ENCODE peak calls at places on chromosomes 6 and 20, in six cellular contexts. One of them, this sample, is unnamed.

GRCh38 chr6:154404791-154405400 is 48.3 kb upstream of the IPCEF1 start:
- DNase-seq in MV-4-11: no peak
- DNase-seq in activated CD8-positive, alpha-beta T cell treated with anti-CD3 and anti-CD28 coated beads, Interleukin-2, amount 10 ng/mL, durations not matched to agents 7 days and 5 days: no peak
- DNase-seq in AML-193: no peak
- DNase-seq in Right ventricle myocardium superior: no peak
- DNase-seq in AG09319: no peak
- DNase-seq in this sample: no peak

GRCh38 chr20:8078528-8078914 is 53.5 kb upstream of the PLCB1 start:
- DNase-seq in AG09319: no peak
- DNase-seq in Right ventricle myocardium superior: no peak
- DNase-seq in MV-4-11: no peak
- DNase-seq in AML-193: no peak
- DNase-seq in activated CD8-positive, alpha-beta T cell treated with anti-CD3 and anti-CD28 coated beads, Interleukin-2, amount 10 ng/mL, durations not matched to agents 7 days and 5 days: no peak
- DNase-seq in this sample: no peak

GRCh38 chr6:74946961-74947360 is 258.9 kb downstream of the COL12A1 start:
- DNase-seq in AG09319: no peak
- DNase-seq in MV-4-11: no peak
- DNase-seq in AML-193: no peak
- DNase-seq in Right ventricle myocardium superior: no peak
- DNase-seq in activated CD8-positive, alpha-beta T cell treated with anti-CD3 and anti-CD28 coated beads, Interleukin-2, amount 10 ng/mL, durations not matched to agents 7 days and 5 days: no peak
- DNase-seq in this sample: no peak

GRCh38 chr6:22921831-22922230 is 352.5 kb downstream of the HDGFL1 start:
- DNase-seq in AML-193: no peak
- DNase-seq in MV-4-11: no peak
- DNase-seq in Right ventricle myocardium superior: no peak
- DNase-seq in AG09319: no peak
- DNase-seq in activated CD8-positive, alpha-beta T cell treated with anti-CD3 and anti-CD28 coated beads, Interleukin-2, amount 10 ng/mL, durations not matched to agents 7 days and 5 days: no peak
- DNase-seq in this sample: no peak

GRCh38 chr6:33987531-33988021 is 158.3 kb downstream of the GRM4 start:
- DNase-seq in AG09319: no peak
- DNase-seq in MV-4-11: no peak
- DNase-seq in AML-193: no peak
- DNase-seq in Right ventricle myocardium superior: no peak
- DNase-seq in activated CD8-positive, alpha-beta T cell treated with anti-CD3 and anti-CD28 coated beads, Interleukin-2, amount 10 ng/mL, durations not matched to agents 7 days and 5 days: no peak
- DNase-seq in this sample: peak

GRCh38 chr6:103167345-103167744 is 1692.4 kb downstream of the HACE1 start:
- DNase-seq in AML-193: no peak
- DNase-seq in Right ventricle myocardium superior: no peak
- DNase-seq in AG09319: no peak
- DNase-seq in activated CD8-positive, alpha-beta T cell treated with anti-CD3 and anti-CD28 coated beads, Interleukin-2, amount 10 ng/mL, durations not matched to agents 7 days and 5 days: no peak
- DNase-seq in MV-4-11: no peak
- DNase-seq in this sample: no peak

GRCh38 chr6:169177516-169178196 is 76.0 kb downstream of the THBS2 start:
- DNase-seq in activated CD8-positive, alpha-beta T cell treated with anti-CD3 and anti-CD28 coated beads, Interleukin-2, amount 10 ng/mL, durations not matched to agents 7 days and 5 days: no peak
- DNase-seq in AG09319: no peak
- DNase-seq in MV-4-11: no peak
- DNase-seq in Right ventricle myocardium superior: no peak
- DNase-seq in AML-193: no peak
- DNase-seq in this sample: no peak

GRCh38 chr6:165849539-165850430 is 186.7 kb upstream of the PDE10A start:
- DNase-seq in AG09319: no peak
- DNase-seq in AML-193: no peak
- DNase-seq in Right ventricle myocardium superior: peak
- DNase-seq in activated CD8-positive, alpha-beta T cell treated with anti-CD3 and anti-CD28 coated beads, Interleukin-2, amount 10 ng/mL, durations not matched to agents 7 days and 5 days: no peak
- DNase-seq in MV-4-11: no peak
- DNase-seq in this sample: no peak

GRCh38 chr6:42405025-42405424 is 46.7 kb downstream of the TRERF1 start:
- DNase-seq in MV-4-11: no peak
- DNase-seq in activated CD8-positive, alpha-beta T cell treated with anti-CD3 and anti-CD28 coated beads, Interleukin-2, amount 10 ng/mL, durations not matched to agents 7 days and 5 days: no peak
- DNase-seq in AML-193: no peak
- DNase-seq in Right ventricle myocardium superior: no peak
- DNase-seq in AG09319: no peak
- DNase-seq in this sample: no peak

GRCh38 chr6:191487-192312 is 100.6 kb upstream of the DUSP22 start:
- DNase-seq in activated CD8-positive, alpha-beta T cell treated with anti-CD3 and anti-CD28 coated beads, Interleukin-2, amount 10 ng/mL, durations not matched to agents 7 days and 5 days: no peak
- DNase-seq in AG09319: no peak
- DNase-seq in Right ventricle myocardium superior: no peak
- DNase-seq in AML-193: no peak
- DNase-seq in MV-4-11: no peak
- DNase-seq in this sample: no peak

GRCh38 chr6:16430661-16431089 is 192.3 kb downstream of the GMPR start:
- DNase-seq in activated CD8-positive, alpha-beta T cell treated with anti-CD3 and anti-CD28 coated beads, Interleukin-2, amount 10 ng/mL, durations not matched to agents 7 days and 5 days: no peak
- DNase-seq in AG09319: no peak
- DNase-seq in Right ventricle myocardium superior: no peak
- DNase-seq in AML-193: no peak
- DNase-seq in MV-4-11: no peak
- DNase-seq in this sample: no peak

GRCh38 chr6:112563368-112563767 is 216.2 kb downstream of the RFPL4B start:
- DNase-seq in AML-193: no peak
- DNase-seq in Right ventricle myocardium superior: no peak
- DNase-seq in activated CD8-positive, alpha-beta T cell treated with anti-CD3 and anti-CD28 coated beads, Interleukin-2, amount 10 ng/mL, durations not matched to agents 7 days and 5 days: no peak
- DNase-seq in MV-4-11: no peak
- DNase-seq in AG09319: no peak
- DNase-seq in this sample: no peak

GRCh38 chr6:168554898-168555617 is 114.1 kb downstream of the SMOC2 start:
- DNase-seq in AML-193: no peak
- DNase-seq in AG09319: no peak
- DNase-seq in activated CD8-positive, alpha-beta T cell treated with anti-CD3 and anti-CD28 coated beads, Interleukin-2, amount 10 ng/mL, durations not matched to agents 7 days and 5 days: no peak
- DNase-seq in MV-4-11: no peak
- DNase-seq in Right ventricle myocardium superior: no peak
- DNase-seq in this sample: no peak

GRCh38 chr6:5956939-5957338 is 49.8 kb downstream of the NRN1 start:
- DNase-seq in Right ventricle myocardium superior: no peak
- DNase-seq in AML-193: no peak
- DNase-seq in activated CD8-positive, alpha-beta T cell treated with anti-CD3 and anti-CD28 coated beads, Interleukin-2, amount 10 ng/mL, durations not matched to agents 7 days and 5 days: no peak
- DNase-seq in MV-4-11: no peak
- DNase-seq in AG09319: no peak
- DNase-seq in this sample: no peak

GRCh38 chr20:62133051-62133845 is 9.9 kb downstream of the PSMA7 start:
- DNase-seq in AG09319: no peak
- DNase-seq in AML-193: no peak
- DNase-seq in MV-4-11: peak
- DNase-seq in Right ventricle myocardium superior: peak
- DNase-seq in activated CD8-positive, alpha-beta T cell treated with anti-CD3 and anti-CD28 coated beads, Interleukin-2, amount 10 ng/mL, durations not matched to agents 7 days and 5 days: no peak
- DNase-seq in this sample: no peak

GRCh38 chr6:29661071-29661470 is 4.2 kb downstream of the MOG start:
- DNase-seq in Right ventricle myocardium superior: no peak
- DNase-seq in activated CD8-positive, alpha-beta T cell treated with anti-CD3 and anti-CD28 coated beads, Interleukin-2, amount 10 ng/mL, durations not matched to agents 7 days and 5 days: no peak
- DNase-seq in MV-4-11: no peak
- DNase-seq in AG09319: no peak
- DNase-seq in AML-193: no peak
- DNase-seq in this sample: no peak

GRCh38 chr20:8431538-8432434 is 299.7 kb downstream of the PLCB1 start:
- DNase-seq in MV-4-11: no peak
- DNase-seq in activated CD8-positive, alpha-beta T cell treated with anti-CD3 and anti-CD28 coated beads, Interleukin-2, amount 10 ng/mL, durations not matched to agents 7 days and 5 days: no peak
- DNase-seq in AG09319: no peak
- DNase-seq in AML-193: no peak
- DNase-seq in Right ventricle myocardium superior: peak
- DNase-seq in this sample: peak

GRCh38 chr20:61802721-61803311 is 262.9 kb downstream of the TAF4 start:
- DNase-seq in activated CD8-positive, alpha-beta T cell treated with anti-CD3 and anti-CD28 coated beads, Interleukin-2, amount 10 ng/mL, durations not matched to agents 7 days and 5 days: no peak
- DNase-seq in AG09319: no peak
- DNase-seq in AML-193: no peak
- DNase-seq in MV-4-11: no peak
- DNase-seq in Right ventricle myocardium superior: peak
- DNase-seq in this sample: no peak

GRCh38 chr6:22913612-22914011 is 344.2 kb downstream of the HDGFL1 start:
- DNase-seq in Right ventricle myocardium superior: no peak
- DNase-seq in activated CD8-positive, alpha-beta T cell treated with anti-CD3 and anti-CD28 coated beads, Interleukin-2, amount 10 ng/mL, durations not matched to agents 7 days and 5 days: no peak
- DNase-seq in AML-193: no peak
- DNase-seq in MV-4-11: no peak
- DNase-seq in AG09319: no peak
- DNase-seq in this sample: no peak

GRCh38 chr20:12394786-12395185 is 477.1 kb downstream of the BTBD3 start:
- DNase-seq in activated CD8-positive, alpha-beta T cell treated with anti-CD3 and anti-CD28 coated beads, Interleukin-2, amount 10 ng/mL, durations not matched to agents 7 days and 5 days: no peak
- DNase-seq in AML-193: no peak
- DNase-seq in MV-4-11: peak
- DNase-seq in Right ventricle myocardium superior: no peak
- DNase-seq in AG09319: no peak
- DNase-seq in this sample: peak

GRCh38 chr6:42507901-42508300 is 55.9 kb upstream of the UBR2 start:
- DNase-seq in AML-193: no peak
- DNase-seq in Right ventricle myocardium superior: no peak
- DNase-seq in activated CD8-positive, alpha-beta T cell treated with anti-CD3 and anti-CD28 coated beads, Interleukin-2, amount 10 ng/mL, durations not matched to agents 7 days and 5 days: no peak
- DNase-seq in MV-4-11: no peak
- DNase-seq in AG09319: no peak
- DNase-seq in this sample: no peak

GRCh38 chr6:16964553-16965499 is 137.0 kb upstream of the STMND1 start:
- DNase-seq in Right ventricle myocardium superior: peak
- DNase-seq in AG09319: peak
- DNase-seq in AML-193: peak
- DNase-seq in activated CD8-positive, alpha-beta T cell treated with anti-CD3 and anti-CD28 coated beads, Interleukin-2, amount 10 ng/mL, durations not matched to agents 7 days and 5 days: peak
- DNase-seq in MV-4-11: peak
- DNase-seq in this sample: peak

GRCh38 chr6:41901882-41902519 is 6.8 kb upstream of the USP49 start:
- DNase-seq in MV-4-11: peak
- DNase-seq in activated CD8-positive, alpha-beta T cell treated with anti-CD3 and anti-CD28 coated beads, Interleukin-2, amount 10 ng/mL, durations not matched to agents 7 days and 5 days: peak
- DNase-seq in AG09319: no peak
- DNase-seq in Right ventricle myocardium superior: no peak
- DNase-seq in AML-193: peak
- DNase-seq in this sample: peak

GRCh38 chr6:19180348-19181073 is 656.7 kb upstream of the ID4 start:
- DNase-seq in AG09319: no peak
- DNase-seq in AML-193: no peak
- DNase-seq in MV-4-11: no peak
- DNase-seq in Right ventricle myocardium superior: peak
- DNase-seq in activated CD8-positive, alpha-beta T cell treated with anti-CD3 and anti-CD28 coated beads, Interleukin-2, amount 10 ng/mL, durations not matched to agents 7 days and 5 days: no peak
- DNase-seq in this sample: peak

GRCh38 chr6:66558189-66558588 is 851.2 kb upstream of the EYS start:
- DNase-seq in Right ventricle myocardium superior: no peak
- DNase-seq in AML-193: peak
- DNase-seq in activated CD8-positive, alpha-beta T cell treated with anti-CD3 and anti-CD28 coated beads, Interleukin-2, amount 10 ng/mL, durations not matched to agents 7 days and 5 days: no peak
- DNase-seq in MV-4-11: peak
- DNase-seq in AG09319: no peak
- DNase-seq in this sample: no peak

GRCh38 chr20:31712564-31713311 is 9.9 kb downstream of the BCL2L1 start:
- DNase-seq in AG09319: no peak
- DNase-seq in Right ventricle myocardium superior: peak
- DNase-seq in AML-193: no peak
- DNase-seq in MV-4-11: no peak
- DNase-seq in activated CD8-positive, alpha-beta T cell treated with anti-CD3 and anti-CD28 coated beads, Interleukin-2, amount 10 ng/mL, durations not matched to agents 7 days and 5 days: no peak
- DNase-seq in this sample: peak

GRCh38 chr6:41757268-41757667 is 10.1 kb upstream of the PGC start:
- DNase-seq in activated CD8-positive, alpha-beta T cell treated with anti-CD3 and anti-CD28 coated beads, Interleukin-2, amount 10 ng/mL, durations not matched to agents 7 days and 5 days: no peak
- DNase-seq in MV-4-11: no peak
- DNase-seq in AG09319: no peak
- DNase-seq in AML-193: no peak
- DNase-seq in Right ventricle myocardium superior: no peak
- DNase-seq in this sample: no peak

GRCh38 chr20:64228086-64228485 is 27.5 kb upstream of the PCMTD2 start:
- DNase-seq in activated CD8-positive, alpha-beta T cell treated with anti-CD3 and anti-CD28 coated beads, Interleukin-2, amount 10 ng/mL, durations not matched to agents 7 days and 5 days: no peak
- DNase-seq in MV-4-11: no peak
- DNase-seq in AML-193: no peak
- DNase-seq in Right ventricle myocardium superior: peak
- DNase-seq in AG09319: no peak
- DNase-seq in this sample: no peak

GRCh38 chr6:157644043-157644810 is 178.8 kb upstream of the SNX9 start:
- DNase-seq in MV-4-11: peak
- DNase-seq in AML-193: peak
- DNase-seq in Right ventricle myocardium superior: no peak
- DNase-seq in AG09319: no peak
- DNase-seq in activated CD8-positive, alpha-beta T cell treated with anti-CD3 and anti-CD28 coated beads, Interleukin-2, amount 10 ng/mL, durations not matched to agents 7 days and 5 days: peak
- DNase-seq in this sample: no peak

GRCh38 chr20:48107560-48107959 is 322.3 kb upstream of the SULF2 start:
- DNase-seq in MV-4-11: no peak
- DNase-seq in AML-193: no peak
- DNase-seq in Right ventricle myocardium superior: no peak
- DNase-seq in activated CD8-positive, alpha-beta T cell treated with anti-CD3 and anti-CD28 coated beads, Interleukin-2, amount 10 ng/mL, durations not matched to agents 7 days and 5 days: no peak
- DNase-seq in AG09319: no peak
- DNase-seq in this sample: no peak

GRCh38 chr6:470051-470900 is 78.7 kb downstream of the IRF4 start:
- DNase-seq in Right ventricle myocardium superior: no peak
- DNase-seq in AG09319: no peak
- DNase-seq in MV-4-11: no peak
- DNase-seq in activated CD8-positive, alpha-beta T cell treated with anti-CD3 and anti-CD28 coated beads, Interleukin-2, amount 10 ng/mL, durations not matched to agents 7 days and 5 days: peak
- DNase-seq in AML-193: no peak
- DNase-seq in this sample: no peak

GRCh38 chr6:169994734-169995133 is 243.3 kb downstream of the ERMARD start:
- DNase-seq in MV-4-11: no peak
- DNase-seq in activated CD8-positive, alpha-beta T cell treated with anti-CD3 and anti-CD28 coated beads, Interleukin-2, amount 10 ng/mL, durations not matched to agents 7 days and 5 days: no peak
- DNase-seq in Right ventricle myocardium superior: no peak
- DNase-seq in AG09319: no peak
- DNase-seq in AML-193: no peak
- DNase-seq in this sample: no peak